ENCODE peak calls at places on chromosome 2, in nine cellular contexts. C, G, K, L, P, W, B, N and T are unnamed samples.
A peak's percentile ranks its signal among the peaks of the same experiment; 100 is the strongest.

GRCh38 chr2:46379213-46380037 is 82.2 kb downstream of the EPAS1 start:
- DNase-seq in B (no peak), P (no peak), G (no peak), N (no peak), K (no peak), C (no peak), L (no peak), W (no peak), T (no peak)

GRCh38 chr2:226791056-226791486 is 8.5 kb downstream of the IRS1 start:
- DNase-seq in K (peak; percentile 59), N (peak; percentile 49), W (no peak), C (no peak), G (no peak), L (peak; percentile 85), P (peak; percentile 41), B (no peak), T (peak; percentile 64)

GRCh38 chr2:68344031-68344430 is 21.1 kb upstream of the PLEK start:
- DNase-seq in W (no peak), K (no peak), P (no peak), N (no peak), C (no peak), L (no peak), B (no peak), G (no peak), T (no peak)

GRCh38 chr2:198214108-198214736 is 409.8 kb downstream of the PLCL1 start:
- DNase-seq in N (no peak), P (no peak), B (no peak), G (no peak), L (peak; percentile 48), K (no peak), C (no peak), W (no peak), T (no peak)

GRCh38 chr2:66441651-66442365 is 6.9 kb downstream of the MEIS1 start:
- DNase-seq in W (no peak), L (peak; percentile 45), G (no peak), K (no peak), P (no peak), B (no peak), C (no peak), N (no peak), T (no peak)

GRCh38 chr2:58734365-58734764 is 493.2 kb upstream of the FANCL start:
- DNase-seq in B (no peak), N (peak; percentile 23), G (no peak), P (no peak), C (no peak), L (peak; percentile 57), K (no peak), W (no peak), T (no peak)

GRCh38 chr2:1974391-1974790 is 230.1 kb upstream of the PXDN start:
- DNase-seq in N (no peak), P (no peak), L (peak; percentile 63), G (no peak), B (no peak), K (no peak), C (no peak), W (no peak), T (no peak)

GRCh38 chr2:63856302-63856600 is 14.6 kb downstream of the UGP2 start:
- DNase-seq in W (peak; percentile 48), N (no peak), P (no peak), K (no peak), G (no peak), B (no peak), C (no peak), L (no peak), T (no peak)

GRCh38 chr2:142880275-142880674 is 2.8 kb downstream of the KYNU start:
- DNase-seq in W (no peak), C (no peak), N (no peak), G (no peak), L (peak; percentile 87), K (no peak), P (no peak), B (no peak), T (no peak)

GRCh38 chr2:142881619-142882018 is 4.2 kb downstream of the KYNU start:
- DNase-seq in G (no peak), L (no peak), K (no peak), P (no peak), C (no peak), N (no peak), B (no peak), W (no peak), T (no peak)

GRCh38 chr2:142883526-142883925 is 6.1 kb downstream of the KYNU start:
- DNase-seq in P (no peak), K (no peak), G (no peak), N (no peak), C (no peak), B (no peak), L (no peak), W (no peak), T (no peak)

GRCh38 chr2:142885543-142885942 is 8.1 kb downstream of the KYNU start:
- DNase-seq in P (no peak), C (no peak), N (no peak), L (no peak), K (no peak), G (no peak), B (no peak), W (no peak), T (no peak)
- H3K36me3 ChIP-seq in P (peaks cover 17% of the 10 kb centered on the region), C (no peaks in the 10 kb centered on the region), N (no peaks in the 10 kb centered on the region), L (no peaks in the 10 kb centered on the region), K (no peaks in the 10 kb centered on the region), G (no peaks in the 10 kb centered on the region), B (no peaks in the 10 kb centered on the region), W (no peaks in the 10 kb centered on the region), T (no peaks in the 10 kb centered on the region)

GRCh38 chr2:38683766-38684165 is 17.9 kb downstream of the GALM start:
- DNase-seq in L (no peak), K (no peak), P (no peak), N (no peak), C (no peak), G (no peak), W (no peak), B (no peak), T (no peak)

GRCh38 chr2:38685116-38685735 is 19.3 kb downstream of the GALM start:
- DNase-seq in K (no peak), P (no peak), N (no peak), L (no peak), B (no peak), W (no peak), G (no peak), C (no peak), T (no peak)

GRCh38 chr2:38676681-38677080 is 10.8 kb downstream of the GALM start:
- DNase-seq in B (no peak), G (no peak), W (no peak), K (no peak), P (no peak), L (no peak), N (no peak), C (no peak), T (no peak)

DNA sequence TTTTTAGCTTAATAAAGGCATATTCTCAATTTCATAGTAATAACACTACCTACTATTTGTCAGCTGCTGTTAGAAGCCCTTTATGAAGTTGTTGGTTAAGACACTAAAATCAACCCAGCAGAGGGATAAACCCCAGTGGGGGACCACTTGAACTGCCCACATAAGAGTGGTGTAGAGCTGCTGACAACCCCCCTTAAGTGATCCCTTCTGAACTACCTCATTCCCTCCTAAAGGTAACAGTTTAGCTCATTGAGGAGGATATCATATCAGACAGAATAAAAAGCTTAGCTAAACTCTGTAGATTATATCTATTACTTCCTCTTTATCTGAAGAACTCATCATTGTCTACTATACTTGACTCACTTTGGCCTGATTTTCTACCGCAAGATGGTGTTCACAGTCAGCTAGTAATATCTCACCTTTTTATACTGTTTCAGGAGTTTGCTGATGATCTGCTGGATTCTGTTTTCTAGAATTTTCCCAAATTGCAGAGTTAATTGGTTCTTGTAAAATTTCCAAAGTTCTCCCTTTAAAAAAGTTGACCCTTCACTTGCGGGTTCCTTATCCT is 16.2 kb downstream of the GALM start:
- DNase-seq in P (no peak), L (no peak), K (no peak), C (no peak), N (no peak), W (no peak), G (no peak), B (no peak), T (no peak)
- H3K27ac ChIP-seq in P (no peak overlapping the region), L (no peak overlapping the region), K (peak overlapping the region; percentile 30), C (no peak overlapping the region), N (no peak overlapping the region), W (peak overlapping the region; percentile 64), G (no peak overlapping the region), B (no peak overlapping the region), T (no peak overlapping the region)

GRCh38 chr2:189609853-189610252 is 29.3 kb upstream of the SLC40A1 start:
- DNase-seq in W (no peak), G (no peak), C (no peak), L (peak; percentile 13), P (no peak), N (no peak), K (no peak), B (no peak), T (no peak)

GRCh38 chr2:189610700-189611099 is 30.1 kb upstream of the SLC40A1 start:
- DNase-seq in C (no peak), L (no peak), W (no peak), B (no peak), P (no peak), K (no peak), N (no peak), G (no peak), T (no peak)

GRCh38 chr2:189614585-189614984 is 34.0 kb upstream of the SLC40A1 start:
- DNase-seq in B (no peak), G (no peak), L (no peak), P (no peak), N (no peak), K (no peak), C (no peak), W (no peak), T (no peak)

GRCh38 chr2:189613650-189614420 is 33.2 kb upstream of the SLC40A1 start:
- DNase-seq in N (peak; percentile 82), L (peak; percentile 47), G (no peak), K (no peak), B (no peak), W (no peak), P (no peak), C (no peak), T (no peak)

GRCh38 chr2:189613077-189613636 is 32.6 kb upstream of the SLC40A1 start:
- DNase-seq in K (no peak), W (no peak), C (no peak), B (no peak), G (no peak), N (peak; percentile 98), L (peak; percentile 33), P (no peak), T (no peak)
- H3K36me3 ChIP-seq in K (no peaks in the 10 kb centered on the region), W (no peaks in the 10 kb centered on the region), C (no peaks in the 10 kb centered on the region), B (no peaks in the 10 kb centered on the region), G (no peaks in the 10 kb centered on the region), N (no peaks in the 10 kb centered on the region), L (no peaks in the 10 kb centered on the region), P (no peaks in the 10 kb centered on the region), T (no peaks in the 10 kb centered on the region)

DNA sequence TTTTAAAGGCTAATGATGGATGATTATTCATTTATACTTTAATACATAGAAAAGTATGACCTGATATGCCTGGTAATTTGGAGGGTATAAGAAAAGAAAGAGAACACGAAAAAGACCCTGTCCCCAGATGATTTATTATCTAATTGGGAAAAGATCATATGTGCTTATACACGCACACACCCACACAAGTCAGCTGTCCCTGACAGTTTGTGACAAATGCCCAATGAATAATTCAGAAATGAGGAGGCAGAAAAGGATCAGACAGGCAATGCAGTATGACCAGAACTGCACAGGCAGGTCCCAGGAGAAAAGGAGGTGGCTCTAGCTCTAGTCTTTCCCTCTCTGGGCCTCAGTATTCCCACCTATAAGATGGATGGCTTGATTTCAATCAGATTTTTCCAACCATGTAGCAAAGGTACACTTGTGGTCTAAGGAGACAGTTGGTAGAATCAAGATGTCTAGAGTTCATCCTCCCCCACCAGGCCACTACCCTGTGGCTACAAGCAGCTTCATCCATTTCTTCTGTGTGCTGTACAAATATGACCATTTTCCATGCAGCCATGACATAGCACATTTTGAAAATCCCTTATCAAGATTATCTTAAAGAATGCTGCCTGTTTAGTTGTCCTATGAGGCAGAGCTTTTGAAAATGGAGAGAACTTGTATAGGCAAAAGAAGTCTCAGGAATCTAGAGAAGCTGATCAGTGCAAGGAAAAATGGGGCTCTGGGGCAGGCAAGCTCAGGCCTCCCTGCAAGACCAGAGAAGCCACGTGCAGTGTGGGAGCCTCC is 19.7 kb downstream of the CYRIA start:
- DNase-seq in L (no peak), P (no peak), C (no peak), G (no peak), W (no peak), K (no peak), N (no peak), B (no peak), T (no peak)
- H3K27ac ChIP-seq in L (no peak overlapping the region), P (no peak overlapping the region), C (no peak overlapping the region), G (no peak overlapping the region), W (no peak overlapping the region), K (no peak overlapping the region), N (no peak overlapping the region), B (no peak overlapping the region), T (no peak overlapping the region)